ENCODE peak calls at places on chromosomes 7 and 10, in seven cellular contexts. Q, D, Y, K, U, B and S are unnamed samples. For H3K4me1 and H3K27me3, the result is how much of the 10 kb centered on the place peaks cover.

GRCh38 chr10:13003781-13004180 is 2.3 kb upstream of the CCDC3 start:
- DNase-seq in B (no peak), Q (no peak), Y (no peak), D (no peak), K (no peak), U (no peak), S (no peak)

GRCh38 chr7:132065193-132065972 is 509.0 kb upstream of the PODXL start:
- DNase-seq in K (peak), B (no peak), D (no peak), U (peak), Q (no peak), Y (no peak), S (peak)

GRCh38 chr7:95441042-95441823 is 6.4 kb upstream of the PON2 start:
- DNase-seq in Y (no peak), B (no peak), K (no peak), U (no peak), Q (no peak), D (no peak), S (no peak)

GRCh38 chr10:18066947-18067346 is 73.3 kb upstream of the CACNB2 start:
- DNase-seq in K (no peak), B (no peak), D (no peak), Y (no peak), U (no peak), Q (no peak), S (no peak)

GRCh38 chr7:129968592-129969383 is 16.0 kb upstream of the UBE2H start:
- DNase-seq in Y (no peak), K (no peak), D (no peak), B (no peak), Q (no peak), U (no peak), S (no peak)

GRCh38 chr7:149330914-149331567 is 69.0 kb downstream of the ZNF783 start:
- DNase-seq in D (no peak), B (no peak), U (no peak), K (no peak), Y (no peak), Q (no peak), S (no peak)

GRCh38 chr10:52895066-52895465 is 122.5 kb upstream of the MBL2 start:
- DNase-seq in B (no peak), Q (no peak), D (no peak), U (no peak), Y (no peak), K (no peak), S (no peak)

GRCh38 chr7:37853468-37853867 is 5.1 kb downstream of the NME8 start:
- DNase-seq in B (no peak), K (no peak), U (no peak), Q (no peak), D (no peak), Y (no peak), S (no peak)

GRCh38 chr10:102648269-102648888 is 4.1 kb downstream of the TRIM8 start:
- DNase-seq in B (no peak), Y (no peak), U (no peak), Q (no peak), K (no peak), D (no peak), S (no peak)

GRCh38 chr10:102646610-102647432 is 2.5 kb downstream of the TRIM8 start:
- DNase-seq in B (no peak), Q (no peak), D (no peak), Y (peak), K (peak), U (peak), S (peak)

GRCh38 chr10:102645741-102646609 is 1.7 kb downstream of the TRIM8 start:
- DNase-seq in B (peak), Y (peak), K (peak), Q (peak), D (peak), U (peak), S (peak)

GRCh38 chr10:102648889-102649752 is 4.8 kb downstream of the TRIM8 start:
- DNase-seq in U (no peak), Q (no peak), K (no peak), D (no peak), Y (peak), B (no peak), S (peak)

DNA sequence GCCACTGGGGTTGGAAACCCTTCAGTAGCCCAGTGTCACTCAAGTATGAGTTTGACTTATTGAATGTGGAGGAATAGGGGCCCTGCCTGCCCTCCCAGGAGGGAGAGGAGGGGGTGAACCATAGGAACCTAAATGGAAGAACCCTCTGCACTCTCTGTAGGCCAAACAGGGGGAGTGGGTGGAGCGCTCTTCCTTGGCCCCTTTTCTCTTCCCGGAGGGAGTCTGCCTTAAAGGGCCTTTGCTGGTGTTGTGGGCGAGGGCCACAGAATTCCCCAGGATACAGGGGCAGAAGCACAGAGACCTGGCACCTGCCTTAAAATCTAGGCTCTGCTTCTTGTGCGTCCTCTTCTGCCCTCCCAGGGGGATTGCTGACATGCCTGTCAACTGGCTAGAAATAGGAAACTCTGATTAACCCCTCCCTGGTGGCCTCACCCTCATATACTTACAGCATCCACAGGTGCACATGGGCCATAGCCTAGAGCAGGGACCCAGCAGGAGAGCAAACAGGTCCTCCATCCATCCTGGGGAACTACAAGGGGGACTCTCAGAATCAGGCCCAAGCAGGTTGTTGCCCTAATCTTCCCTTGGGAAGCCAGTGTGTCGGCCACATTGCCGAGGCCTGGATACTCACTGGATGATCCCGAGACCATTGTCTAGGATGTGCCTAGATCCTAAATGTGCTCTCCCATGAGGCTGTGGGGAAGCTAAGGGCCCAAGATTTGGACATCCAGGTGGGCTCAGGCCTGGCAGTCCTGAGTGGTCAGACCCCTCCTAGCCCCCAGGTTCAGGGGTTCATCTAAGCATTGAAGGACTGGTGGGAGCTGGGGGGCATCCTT is 3.4 kb downstream of the TRIM8 start:
- DNase-seq in U (no peak), B (no peak), Q (no peak), K (no peak), D (no peak), Y (no peak), S (no peak)
- H3K4me1 ChIP-seq in U (under half), B (half or more), Q (half or more), K (half or more), D (under half), Y (half or more), S (half or more)

GRCh38 chr10:100575781-100576635 is 40.3 kb downstream of the HIF1AN start:
- DNase-seq in K (no peak), Y (no peak), B (no peak), D (no peak), Q (no peak), U (no peak), S (no peak)

GRCh38 chr10:100579261-100579660 is 43.5 kb downstream of the HIF1AN start:
- DNase-seq in D (no peak), Q (no peak), U (no peak), Y (no peak), K (no peak), B (no peak), S (no peak)

GRCh38 chr10:100579691-100580090 is 43.9 kb downstream of the HIF1AN start:
- DNase-seq in U (no peak), Q (no peak), K (no peak), Y (no peak), D (no peak), B (no peak), S (no peak)
- H3K27me3 ChIP-seq in U (under half), Q (under half), K (under half), Y (under half), D (under half), B (under half), S (under half)

GRCh38 chr7:5396999-5397656 is 26.5 kb downstream of the TNRC18 start:
- DNase-seq in D (peak), B (peak), Q (peak), K (peak), Y (peak), U (peak), S (peak)
- TF ChIP-seq POLR2A in D (peak), B (peak), Q (peak), K (peak), Y (no peak), U (no peak), S (no peak)

GRCh38 chr10:77608281-77608680 is 29.3 kb downstream of the KCNMA1 start:
- DNase-seq in B (no peak), U (no peak), Q (no peak), D (no peak), K (no peak), Y (no peak), S (no peak)

GRCh38 chr10:77613476-77614130 is 24.0 kb downstream of the KCNMA1 start:
- DNase-seq in B (no peak), D (no peak), Y (no peak), K (no peak), Q (no peak), U (no peak), S (peak)

GRCh38 chr10:77611670-77612069 is 25.9 kb downstream of the KCNMA1 start:
- DNase-seq in U (no peak), B (no peak), K (no peak), Q (no peak), Y (no peak), D (no peak), S (no peak)

GRCh38 chr10:77606751-77607150 is 30.9 kb downstream of the KCNMA1 start:
- DNase-seq in K (no peak), Y (no peak), B (no peak), D (no peak), Q (no peak), U (no peak), S (no peak)

GRCh38 chr10:77609781-77610272 is 27.8 kb downstream of the KCNMA1 start:
- DNase-seq in Y (no peak), D (no peak), K (no peak), Q (no peak), B (no peak), U (peak), S (no peak)
- H3K4me1 ChIP-seq in Y (under half), D (under half), K (under half), Q (under half), B (under half), U (under half), S (under half)